ENCODE peak calls at places on chromosome 6, in five cellular contexts. T is SK-N-SH, E is colonic mucosa, P is adipocyte, C is hepatocyte. A is an unnamed sample.
A peak's percentile ranks its signal among the peaks of the same experiment; 100 is the strongest.

GRCh38 chr6:31659649-31660223 is 842 bp downstream of the C6orf47 start:
- DNase-seq in E (no peak), C (peak; percentile 46), P (peak; percentile 50), T (no peak), A (peak; percentile 70)

GRCh38 chr6:13485923-13486557 is 1.4 kb downstream of the GFOD1 start:
- DNase-seq in C (peak; percentile 50), P (peak; percentile 51), E (peak; percentile 37), T (peak; percentile 70), A (peak; percentile 72)

GRCh38 chr6:143410859-143411270 is 39.6 kb downstream of the ADAT2 start:
- DNase-seq in T (no peak), E (no peak), P (peak; percentile 53), C (peak; percentile 37), A (no peak)

GRCh38 chr6:17473554-17473953 is 80.2 kb downstream of the CAP2 start:
- DNase-seq in E (no peak), C (no peak), T (no peak), P (no peak), A (no peak)

GRCh38 chr6:108002365-108003221 is 44.6 kb upstream of the SEC63 start:
- DNase-seq in C (peak; percentile 73), P (peak; percentile 37), E (peak; percentile 79), T (no peak), A (no peak)

GRCh38 chr6:129104131-129104530 is 221.2 kb downstream of the LAMA2 start:
- DNase-seq in C (no peak), E (no peak), P (peak; percentile 69), T (no peak), A (no peak)

GRCh38 chr6:143504369-143504768 is 7.2 kb downstream of the FUCA2 start:
- DNase-seq in E (no peak), T (no peak), P (no peak), C (no peak), A (no peak)

GRCh38 chr6:108760158-108761050 is 87.8 kb upstream of the ARMC2 start:
- DNase-seq in C (peak; percentile 49), P (peak; percentile 77), T (no peak), E (no peak), A (no peak)

GRCh38 chr6:104591573-104592334 is 268.0 kb downstream of the HACE1 start:
- DNase-seq in T (no peak), P (peak; percentile 31), C (no peak), E (no peak), A (no peak)

GRCh38 chr6:118810420-118811027 is 83.4 kb upstream of the ASF1A start:
- DNase-seq in C (no peak), T (no peak), E (no peak), P (no peak), A (no peak)

GRCh38 chr6:108175592-108176279 is 9.9 kb downstream of the NR2E1 start:
- DNase-seq in E (no peak), C (no peak), P (no peak), T (peak; percentile 43), A (peak; percentile 84)

GRCh38 chr6:22236626-22237414 is 60.0 kb downstream of the PRL start:
- DNase-seq in C (peak; percentile 25), E (no peak), T (no peak), P (peak; percentile 79), A (no peak)

GRCh38 chr6:162471842-162472241 is 255.7 kb downstream of the PRKN start:
- DNase-seq in C (no peak), T (no peak), E (no peak), P (no peak), A (no peak)

GRCh38 chr6:105301072-105301503 is 101.8 kb downstream of the PREP start:
- DNase-seq in C (peak; percentile 23), E (no peak), T (no peak), P (peak; percentile 31), A (no peak)

GRCh38 chr6:105326216-105326615 is 76.7 kb downstream of the PREP start:
- DNase-seq in C (no peak), E (peak; percentile 47), P (no peak), T (no peak), A (no peak)

GRCh38 chr6:50264995-50265571 is 215.4 kb upstream of the DEFB112 start:
- DNase-seq in T (peak; percentile 24), C (peak; percentile 20), E (no peak), P (no peak), A (peak; percentile 31)

DNA sequence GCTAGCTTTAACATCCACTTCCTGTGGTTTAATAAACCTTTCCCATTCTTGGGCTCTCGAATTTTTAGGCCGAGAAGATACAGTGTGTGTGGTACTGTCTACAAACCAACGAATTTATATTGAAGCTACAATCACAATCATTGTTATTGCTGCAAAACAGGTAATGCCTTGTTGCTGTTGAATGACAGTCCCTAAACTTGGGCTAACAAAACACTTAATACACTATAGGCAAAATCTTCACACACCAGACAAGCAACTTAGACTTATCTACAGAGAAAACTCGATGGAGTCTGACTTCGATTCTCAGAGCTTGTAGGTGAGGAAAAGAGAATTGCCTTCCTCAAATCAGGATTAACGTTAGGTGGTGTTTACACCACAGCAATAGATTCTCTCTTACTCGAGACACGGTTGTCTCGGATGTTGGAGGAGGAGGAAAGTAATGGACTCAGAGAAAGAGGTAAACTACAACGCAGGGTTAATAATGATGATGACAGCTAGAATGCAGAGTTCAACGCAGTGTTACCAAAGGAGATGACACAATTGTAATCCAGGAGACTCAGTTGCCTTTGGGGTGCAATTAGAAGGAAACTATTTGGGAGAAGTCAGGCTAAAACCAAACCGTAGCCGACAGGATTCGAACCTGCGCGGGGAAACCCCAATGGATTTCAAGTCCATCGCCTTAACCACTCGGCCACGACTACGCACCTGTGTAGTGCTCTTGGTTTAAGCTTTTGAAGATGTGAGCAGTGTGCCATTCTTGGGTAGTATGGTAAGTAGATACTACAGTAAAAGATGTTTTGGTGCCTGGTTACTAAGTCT is 32.5 kb upstream of the ZNF184 start:
- DNase-seq in P (peak; percentile 26), E (peak; percentile 47), T (no peak), C (peak; percentile 66), A (peak; percentile 43)
- H3K4me3 ChIP-seq in P (no peak overlapping the region), E (no peak overlapping the region), T (no peak overlapping the region), C (no peak overlapping the region), A (no peak overlapping the region)

GRCh38 chr6:28775052-28775376 is 148.8 kb downstream of the TRIM27 start:
- DNase-seq in E (no peak), C (no peak), P (no peak), T (no peak), A (no peak)
- H3K27me3 ChIP-seq in E (peaks cover 33% of the 10 kb centered on the region), C (peaks cover 98% of the 10 kb centered on the region), P (peaks cover 81% of the 10 kb centered on the region), T (peaks cover 90% of the 10 kb centered on the region), A (peaks cover 87% of the 10 kb centered on the region)

GRCh38 chr6:45480697-45481415 is 103.1 kb upstream of the SUPT3H start:
- DNase-seq in E (no peak), C (no peak), T (no peak), P (peak; percentile 42), A (no peak)

GRCh38 chr6:45477785-45478184 is 100.1 kb upstream of the SUPT3H start:
- DNase-seq in P (no peak), C (no peak), E (no peak), T (no peak), A (no peak)

GRCh38 chr6:45478235-45478634 is 100.5 kb upstream of the SUPT3H start:
- DNase-seq in T (no peak), C (no peak), P (peak; percentile 19), E (no peak), A (no peak)

GRCh38 chr6:45477278-45477677 is 99.5 kb upstream of the SUPT3H start:
- DNase-seq in E (no peak), P (no peak), C (no peak), T (no peak), A (no peak)

GRCh38 chr6:45479834-45480696 is 102.3 kb upstream of the SUPT3H start:
- DNase-seq in T (no peak), P (peak; percentile 83), C (peak; percentile 8), E (no peak), A (no peak)
- H3K36me3 ChIP-seq in T (no peaks in the 10 kb centered on the region), P (no peaks in the 10 kb centered on the region), C (no peaks in the 10 kb centered on the region), E (no peaks in the 10 kb centered on the region), A (no peaks in the 10 kb centered on the region)

GRCh38 chr6:79869184-79869583 is 78.2 kb downstream of the ELOVL4 start:
- DNase-seq in P (no peak), E (no peak), C (no peak), T (no peak), A (no peak)

GRCh38 chr6:79868098-79868722 is 79.1 kb downstream of the ELOVL4 start:
- DNase-seq in E (peak; percentile 55), C (peak; percentile 87), P (peak; percentile 93), T (peak; percentile 68), A (peak; percentile 54)

GRCh38 chr6:79861023-79861422 is 86.3 kb downstream of the ELOVL4 start:
- DNase-seq in E (no peak), T (no peak), C (no peak), P (no peak), A (no peak)

GRCh38 chr6:79864421-79864820 is 82.9 kb downstream of the ELOVL4 start:
- DNase-seq in C (no peak), E (no peak), T (no peak), P (no peak), A (no peak)

GRCh38 chr6:79864001-79864400 is 83.4 kb downstream of the ELOVL4 start:
- DNase-seq in C (no peak), P (no peak), E (no peak), T (no peak), A (no peak)
- H3K4me3 ChIP-seq in C (no peak overlapping the region), P (no peak overlapping the region), E (no peak overlapping the region), T (no peak overlapping the region), A (no peak overlapping the region)

GRCh38 chr6:28589952-28590340 is 64.3 kb downstream of the GPX5 start:
- DNase-seq in C (peak; percentile 8), E (no peak), T (no peak), P (peak; percentile 22), A (peak; percentile 51)
- H3K27me3 ChIP-seq in C (no peaks in the 10 kb centered on the region), E (no peaks in the 10 kb centered on the region), T (no peaks in the 10 kb centered on the region), P (no peaks in the 10 kb centered on the region), A (peaks cover 8% of the 10 kb centered on the region)

GRCh38 chr6:169935348-169935718 is 183.9 kb downstream of the ERMARD start:
- DNase-seq in T (no peak), C (no peak), E (no peak), P (no peak), A (peak; percentile 33)
- H3K36me3 ChIP-seq in T (no peaks in the 10 kb centered on the region), C (no peaks in the 10 kb centered on the region), E (no peaks in the 10 kb centered on the region), P (no peaks in the 10 kb centered on the region), A (no peaks in the 10 kb centered on the region)

GRCh38 chr6:166862978-166863530 is 93.3 kb downstream of the RNASET2 start:
- DNase-seq in P (peak; percentile 2), E (no peak), T (no peak), C (no peak), A (no peak)
- H3K4me3 ChIP-seq in P (no peak overlapping the region), E (peak overlapping the region; percentile 41), T (peak overlapping the region; percentile 67), C (peak overlapping the region; percentile 79), A (peak overlapping the region; percentile 59)

GRCh38 chr6:45430590-45431202 is 53.0 kb upstream of the SUPT3H start:
- DNase-seq in P (no peak), E (no peak), T (no peak), C (no peak), A (no peak)

GRCh38 chr6:45432944-45433343 is 55.2 kb upstream of the SUPT3H start:
- DNase-seq in C (no peak), E (no peak), P (peak; percentile 77), T (no peak), A (no peak)

GRCh38 chr6:45433533-45434400 is 56.0 kb upstream of the SUPT3H start:
- DNase-seq in T (no peak), P (no peak), E (no peak), C (no peak), A (no peak)

GRCh38 chr6:45428734-45429133 is 51.0 kb upstream of the SUPT3H start:
- DNase-seq in P (no peak), E (no peak), C (no peak), T (no peak), A (no peak)

GRCh38 chr6:45431314-45432058 is 53.8 kb upstream of the SUPT3H start:
- DNase-seq in T (no peak), E (no peak), C (no peak), P (no peak), A (no peak)
- H3K27me3 ChIP-seq in T (no peaks in the 10 kb centered on the region), E (no peaks in the 10 kb centered on the region), C (peaks cover 4% of the 10 kb centered on the region), P (no peaks in the 10 kb centered on the region), A (no peaks in the 10 kb centered on the region)